ENCODE peak calls at places on chromosome 20, in five cellular contexts. W is neuronal stem cell, V is NCI-H2171, U is OCI-LY7, N is small intestine. D is an unnamed sample.

GRCh38 chr20:58129736-58130135 is 98.7 kb downstream of the ANKRD60 start:
- DNase-seq in W (no peak), V (no peak), U (no peak), N (no peak), D (no peak)

GRCh38 chr20:15179426-15180190 is 842.2 kb upstream of the FLRT3 start:
- DNase-seq in W (no peak), V (peak; percentile 60), U (no peak), N (no peak), D (no peak)

GRCh38 chr20:35007413-35007812 is 51.7 kb downstream of the MYH7B start:
- DNase-seq in W (no peak), V (no peak), U (no peak), N (no peak), D (no peak)

GRCh38 chr20:37880726-37881591 is 22.0 kb upstream of the VSTM2L start:
- DNase-seq in W (no peak), V (peak; percentile 70), U (no peak), N (peak; percentile 51), D (no peak)

GRCh38 chr20:40494238-40494637 is 194.8 kb downstream of the MAFB start:
- DNase-seq in W (no peak), V (no peak), U (no peak), N (no peak), D (no peak)

GRCh38 chr20:15240801-15241200 is 903.4 kb upstream of the FLRT3 start:
- DNase-seq in W (no peak), V (no peak), U (no peak), N (no peak), D (no peak)

GRCh38 chr20:46011631-46012482 is 3.1 kb downstream of the MMP9 start:
- DNase-seq in W (no peak), V (no peak), U (peak; percentile 65), N (no peak), D (no peak)

GRCh38 chr20:16904751-16905150 is 156.6 kb downstream of the OTOR start:
- DNase-seq in W (no peak), V (no peak), U (no peak), N (no peak), D (no peak)

GRCh38 chr20:49399329-49399728 is 83.1 kb downstream of the KCNB1 start:
- DNase-seq in W (no peak), V (no peak), U (no peak), N (no peak), D (no peak)

GRCh38 chr20:49893242-49894072 is 21.9 kb downstream of the SPATA2 start:
- DNase-seq in W (no peak), V (no peak), U (no peak), N (no peak), D (no peak)

GRCh38 chr20:44616604-44616964 is 34.2 kb downstream of the PKIG start:
- DNase-seq in W (no peak), V (no peak), U (no peak), N (peak; percentile 47), D (no peak)

GRCh38 chr20:57513199-57513598 is 11.7 kb downstream of the CTCFL start:
- DNase-seq in W (no peak), V (no peak), U (no peak), N (no peak), D (no peak)

GRCh38 chr20:35619196-35620095 is 3.8 kb downstream of the SPAG4 start:
- DNase-seq in W (peak; percentile 85), V (peak; percentile 93), U (peak; percentile 91), N (peak; percentile 77), D (peak; percentile 75)

GRCh38 chr20:47605673-47606413 is 104.2 kb downstream of the NCOA3 start:
- DNase-seq in W (no peak), V (no peak), U (no peak), N (no peak), D (no peak)

GRCh38 chr20:64101731-64102621 is 5.4 kb downstream of the NPBWR2 start:
- DNase-seq in W (peak; percentile 74), V (peak; percentile 81), U (peak; percentile 73), N (no peak), D (peak; percentile 61)

GRCh38 chr20:47758517-47759450 is 26.5 kb downstream of the SULF2 start:
- DNase-seq in W (no peak), V (no peak), U (no peak), N (no peak), D (no peak)

GRCh38 chr20:6519556-6519955 is 247.9 kb upstream of the BMP2 start:
- DNase-seq in W (no peak), V (no peak), U (no peak), N (no peak), D (no peak)

GRCh38 chr20:13492001-13492480 is 146.7 kb downstream of the TASP1 start:
- DNase-seq in W (peak; percentile 68), V (no peak), U (no peak), N (no peak), D (peak; percentile 32)

GRCh38 chr20:32977281-32978008 is 26.8 kb downstream of the SUN5 start:
- DNase-seq in W (no peak), V (no peak), U (no peak), N (no peak), D (no peak)

GRCh38 chr20:63519765-63520593 is 586 bp upstream of the PPDPF start:
- DNase-seq in W (peak; percentile 87), V (peak; percentile 84), U (peak; percentile 55), N (no peak), D (peak; percentile 53)

GRCh38 chr20:10474606-10475184 is 39.6 kb downstream of the SLX4IP start:
- DNase-seq in W (no peak), V (no peak), U (no peak), N (no peak), D (no peak)

GRCh38 chr20:61510778-61511330 is 258.8 kb downstream of the CDH4 start:
- DNase-seq in W (no peak), V (no peak), U (no peak), N (no peak), D (no peak)

GRCh38 chr20:53872081-53872541 is 198.3 kb downstream of the BCAS1 start:
- DNase-seq in W (no peak), V (no peak), U (peak; percentile 64), N (no peak), D (no peak)

GRCh38 chr20:49811825-49812462 is 684 bp upstream of the SLC9A8 start:
- DNase-seq in W (peak; percentile 11), V (no peak), U (no peak), N (no peak), D (no peak)

GRCh38 chr20:44725852-44726251 is 10.7 kb downstream of the CCN5 start:
- DNase-seq in W (no peak), V (no peak), U (no peak), N (no peak), D (no peak)

GRCh38 chr20:24979036-24979960 is 13.3 kb downstream of the APMAP start:
- DNase-seq in W (no peak), V (no peak), U (no peak), N (no peak), D (no peak)

GRCh38 chr20:6160736-6161135 is 37.9 kb upstream of the FERMT1 start:
- DNase-seq in W (no peak), V (no peak), U (no peak), N (no peak), D (no peak)

D was measured in neural crest cell.